ENCODE peak calls at places on chromosome 21, in four cellular contexts. P, F, M and K are unnamed samples.
A peak's percentile ranks its signal among the peaks of the same experiment; 100 is the strongest.

GRCh38 chr21:34864370-34865209 is 184.5 kb downstream of the RUNX1 start:
- DNase-seq in P (no peak), F (no peak), M (no peak), K (no peak)

GRCh38 chr21:33251119-33251518 is 15.0 kb upstream of the IL10RB start:
- DNase-seq in P (no peak), F (no peak), M (no peak), K (no peak)

GRCh38 chr21:27532081-27532480 is 565.2 kb upstream of the ADAMTS5 start:
- DNase-seq in P (no peak), F (peak; percentile 0), M (no peak), K (peak; percentile 63)

GRCh38 chr21:31354604-31355443 is 10.8 kb upstream of the TIAM1 start:
- DNase-seq in P (no peak), F (peak; percentile 16), M (peak; percentile 51), K (peak; percentile 87)

GRCh38 chr21:31677047-31677446 is 17.6 kb downstream of the SOD1 start:
- DNase-seq in P (no peak), F (no peak), M (no peak), K (no peak)

GRCh38 chr21:32203877-32204480 is 74.9 kb downstream of the MIS18A start:
- DNase-seq in P (no peak), F (no peak), M (no peak), K (no peak)

GRCh38 chr21:34553199-34553952 is 41.4 kb upstream of the KCNE1 start:
- DNase-seq in P (no peak), F (no peak), M (no peak), K (peak; percentile 82)

GRCh38 chr21:28822882-28823335 is 169.8 kb downstream of the LTN1 start:
- DNase-seq in P (no peak), F (no peak), M (no peak), K (peak; percentile 21)

GRCh38 chr21:32456497-32456918 is 44.0 kb downstream of the EVA1C start:
- DNase-seq in P (no peak), F (no peak), M (no peak), K (peak; percentile 84)

GRCh38 chr21:33067457-33067856 is 2.5 kb upstream of the OLIG1 start:
- DNase-seq in P (no peak), F (no peak), M (no peak), K (no peak)

GRCh38 chr21:33265664-33266049 is 510 bp upstream of the IL10RB start:
- DNase-seq in P (no peak), F (no peak), M (peak; percentile 68), K (peak; percentile 14)

GRCh38 chr21:39818557-39818956 is 48.7 kb upstream of the PCP4 start:
- DNase-seq in P (no peak), F (no peak), M (no peak), K (no peak)

GRCh38 chr21:20739421-20739820 is 258.8 kb upstream of the NCAM2 start:
- DNase-seq in P (peak; percentile 23), F (no peak), M (no peak), K (no peak)
- TF ChIP-seq ELK1 in P (no peak), F (no peak), M (no peak), K (no peak)

GRCh38 chr21:17780539-17780938 is 38.6 kb downstream of the C21orf91 start:
- DNase-seq in P (no peak), F (no peak), M (peak; percentile 95), K (no peak)

GRCh38 chr21:17779486-17779885 is 39.7 kb downstream of the C21orf91 start:
- DNase-seq in P (no peak), F (no peak), M (no peak), K (no peak)

GRCh38 chr21:17783003-17783402 is 36.2 kb downstream of the C21orf91 start:
- DNase-seq in P (no peak), F (no peak), M (no peak), K (no peak)

GRCh38 chr21:17782051-17782450 is 37.1 kb downstream of the C21orf91 start:
- DNase-seq in P (no peak), F (no peak), M (no peak), K (no peak)

DNA sequence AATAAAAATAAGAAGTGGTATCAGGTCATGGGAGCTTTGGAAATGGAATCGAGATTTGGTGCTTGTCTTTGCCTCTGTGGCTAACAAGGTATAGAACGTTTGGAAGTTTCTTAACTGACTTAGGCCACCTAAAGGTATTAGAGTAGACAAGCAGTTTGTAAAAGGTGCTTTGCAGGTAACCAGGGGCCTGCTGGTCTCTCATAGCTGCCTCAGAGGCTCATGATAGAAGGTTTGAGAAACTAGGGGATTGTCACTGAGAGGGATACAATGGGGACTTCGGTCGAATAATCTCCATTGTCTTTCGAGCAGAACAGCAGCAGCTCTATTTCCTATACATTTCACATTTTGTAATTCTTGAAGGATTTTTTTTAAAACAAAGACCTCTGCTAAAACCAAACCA is 37.6 kb downstream of the C21orf91 start:
- DNase-seq in P (no peak), F (no peak), M (no peak), K (no peak)
- TF ChIP-seq ELK1 in P (no peak), F (no peak), M (no peak), K (no peak)

GRCh38 chr21:44766818-44767354 is 34.7 kb downstream of the UBE2G2 start:
- DNase-seq in P (no peak), F (no peak), M (no peak), K (no peak)

GRCh38 chr21:44764319-44765230 is 37.0 kb downstream of the UBE2G2 start:
- DNase-seq in P (peak; percentile 90), F (no peak), M (no peak), K (no peak)

GRCh38 chr21:44767834-44768831 is 33.5 kb downstream of the UBE2G2 start:
- DNase-seq in P (no peak), F (no peak), M (no peak), K (no peak)

GRCh38 chr21:44765231-44766013 is 36.2 kb downstream of the UBE2G2 start:
- DNase-seq in P (peak; percentile 88), F (no peak), M (no peak), K (no peak)

DNA sequence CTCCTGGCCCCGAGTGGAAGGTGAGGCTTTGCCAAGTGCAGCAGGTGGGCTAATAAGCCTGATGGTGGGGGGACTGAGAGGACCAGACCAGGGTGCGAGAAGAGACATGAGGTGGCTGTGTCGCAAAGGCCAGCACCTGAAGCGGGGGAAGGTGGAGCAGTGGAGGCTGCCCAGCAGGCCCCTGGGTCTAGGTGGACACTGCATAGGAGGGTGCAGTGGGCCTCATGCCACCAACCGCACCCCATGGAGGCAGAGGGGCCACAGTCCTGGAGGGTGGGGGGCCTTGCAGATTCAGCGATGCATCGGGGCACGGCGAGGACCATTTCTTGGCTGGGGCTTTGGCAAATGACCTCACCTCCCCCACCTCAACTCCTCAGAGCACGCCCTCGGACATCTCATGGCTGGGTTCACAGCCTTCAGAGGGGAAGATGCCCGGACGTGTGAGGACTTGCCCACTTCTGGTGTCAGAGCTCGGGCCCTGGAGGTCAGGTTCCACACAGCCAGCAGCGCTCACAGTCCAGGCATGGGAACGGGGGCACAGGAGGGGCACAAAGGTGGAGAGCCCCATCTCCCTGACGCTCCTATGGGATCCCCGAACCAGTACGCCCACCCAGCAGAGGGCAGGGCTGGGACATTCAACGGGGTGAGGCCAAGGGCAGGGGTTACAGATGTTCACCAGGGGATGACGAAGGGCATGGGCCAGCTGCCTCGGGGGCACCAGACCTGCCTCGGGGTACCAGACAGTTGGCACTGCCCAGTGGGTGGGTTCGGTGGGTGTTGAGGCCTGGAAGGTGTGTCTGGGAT is 35.4 kb downstream of the UBE2G2 start:
- DNase-seq in P (no peak), F (no peak), M (no peak), K (no peak)
- TF ChIP-seq ELK1 in P (no peak), F (no peak), M (no peak), K (no peak)

GRCh38 chr21:16366207-16366606 is 636.4 kb downstream of the USP25 start:
- DNase-seq in P (no peak), F (no peak), M (no peak), K (no peak)

GRCh38 chr21:16372546-16372945 is 642.8 kb downstream of the USP25 start:
- DNase-seq in P (no peak), F (no peak), M (no peak), K (no peak)

DNA sequence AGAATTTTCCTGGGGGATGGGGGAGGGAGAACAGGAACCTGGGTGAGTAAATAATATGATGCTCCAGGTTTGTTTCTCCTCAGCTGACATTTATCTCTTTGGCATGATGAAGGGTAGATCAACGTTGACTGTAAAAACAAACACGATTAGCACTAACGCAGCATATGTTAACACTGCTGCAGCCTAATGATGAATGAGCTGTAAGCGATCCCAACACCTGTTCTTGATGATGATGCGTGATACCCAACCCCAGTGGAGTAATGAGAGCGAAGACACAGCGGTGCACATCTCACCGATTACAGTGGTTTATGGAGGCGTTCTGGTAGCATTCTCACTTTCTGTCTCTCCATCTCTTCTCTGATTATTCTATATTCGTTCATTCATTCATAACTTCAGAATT is 640.4 kb downstream of the USP25 start:
- DNase-seq in P (no peak), F (no peak), M (no peak), K (no peak)
- TF ChIP-seq ELK1 in P (no peak), F (no peak), M (no peak), K (no peak)

GRCh38 chr21:29949991-29950390 is 10.2 kb upstream of the GRIK1 start:
- DNase-seq in P (no peak), F (no peak), M (no peak), K (no peak)

GRCh38 chr21:29942033-29942432 is 2.2 kb upstream of the GRIK1 start:
- DNase-seq in P (no peak), F (no peak), M (no peak), K (no peak)

GRCh38 chr21:29953072-29953471 is 13.3 kb upstream of the GRIK1 start:
- DNase-seq in P (no peak), F (no peak), M (no peak), K (no peak)

GRCh38 chr21:29943885-29944284 is 4.1 kb upstream of the GRIK1 start:
- DNase-seq in P (no peak), F (no peak), M (no peak), K (no peak)

DNA sequence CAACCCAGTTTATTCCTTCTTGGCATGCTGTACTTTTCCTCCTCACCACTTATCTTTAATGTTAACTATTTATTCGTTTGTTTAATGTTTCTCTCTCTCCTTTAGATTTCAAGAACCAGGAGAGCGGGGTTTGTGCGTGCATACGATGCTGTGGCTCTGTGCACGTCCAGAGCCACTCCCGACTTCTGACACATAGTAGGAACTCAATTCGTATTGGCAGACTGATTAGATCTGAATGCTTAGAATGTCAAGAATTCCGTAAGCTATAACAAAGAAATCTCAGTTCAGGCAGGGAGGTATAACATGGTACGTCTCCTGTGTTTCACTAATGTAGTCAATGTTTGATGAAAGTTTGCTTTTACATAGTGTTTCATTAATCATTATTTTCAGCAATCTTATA is 7.3 kb upstream of the GRIK1 start:
- DNase-seq in P (no peak), F (no peak), M (no peak), K (no peak)
- TF ChIP-seq ELK1 in P (no peak), F (no peak), M (no peak), K (no peak)

GRCh38 chr21:42941696-42942085 is 16.3 kb upstream of the ERVH48-1 start:
- DNase-seq in P (no peak), F (no peak), M (no peak), K (no peak)
- TF ChIP-seq ELK1 in P (no peak), F (no peak), M (no peak), K (no peak)